ENCODE peak calls at places on chromosome 11, in nine cellular contexts. Q, F, U, L, S, I, W, A and D are unnamed samples.

GRCh38 chr11:87780068-87780413 is 395.2 kb downstream of the RAB38 start:
- DNase-seq in S (no peak), A (no peak), L (no peak), U (no peak), Q (no peak), F (no peak), I (no peak), W (no peak), D (no peak)

GRCh38 chr11:30422828-30423648 is 100.1 kb downstream of the ARL14EP start:
- DNase-seq in A (no peak), Q (no peak), I (no peak), L (no peak), U (no peak), F (no peak), W (no peak), S (no peak), D (no peak)

GRCh38 chr11:44065161-44065571 is 904 bp upstream of the ACCS start:
- DNase-seq in W (no peak), U (no peak), F (no peak), S (no peak), Q (no peak), L (no peak), A (no peak), I (no peak), D (no peak)

GRCh38 chr11:6298605-6299004 is 21.7 kb downstream of the CAVIN3 start:
- DNase-seq in L (peak; percentile 38), A (no peak), W (peak; percentile 12), I (no peak), F (no peak), S (no peak), Q (peak; percentile 44), U (no peak), D (no peak)

GRCh38 chr11:70432580-70432979 is 34.3 kb downstream of the CTTN start:
- DNase-seq in U (no peak), I (no peak), S (no peak), A (no peak), L (no peak), F (no peak), W (no peak), Q (no peak), D (no peak)

GRCh38 chr11:125036933-125037332 is 26.2 kb upstream of the SLC37A2 start:
- DNase-seq in S (no peak), I (no peak), Q (no peak), L (peak; percentile 90), F (no peak), U (no peak), W (peak; percentile 98), A (no peak), D (no peak)

GRCh38 chr11:12198261-12198925 is 88.0 kb downstream of the MICAL2 start:
- DNase-seq in F (no peak), W (no peak), S (no peak), I (no peak), L (no peak), A (no peak), Q (no peak), U (no peak), D (no peak)

GRCh38 chr11:102955624-102956023 is at the start of gene MMP13:
- DNase-seq in L (peak; percentile 79), A (no peak), Q (no peak), I (no peak), F (no peak), S (no peak), W (no peak), U (no peak), D (no peak)

GRCh38 chr11:17564687-17565042 is 17.6 kb downstream of the OTOG start:
- DNase-seq in L (no peak), F (no peak), A (no peak), I (no peak), S (no peak), U (no peak), Q (no peak), W (no peak), D (no peak)

GRCh38 chr11:60971520-60971919 is at the start of gene CD6:
- DNase-seq in F (no peak), S (peak; percentile 61), L (no peak), A (no peak), U (peak; percentile 69), W (no peak), Q (no peak), I (peak; percentile 18), D (no peak)

GRCh38 chr11:40797981-40798380 is 661.5 kb downstream of the LRRC4C start:
- DNase-seq in I (no peak), A (no peak), S (no peak), U (no peak), W (no peak), Q (no peak), L (peak; percentile 13), F (no peak), D (no peak)

GRCh38 chr11:120031612-120032600 is 106.0 kb downstream of the TRIM29 start:
- DNase-seq in W (no peak), F (peak; percentile 32), L (no peak), A (no peak), U (no peak), I (no peak), Q (no peak), S (no peak), D (no peak)

GRCh38 chr11:122491486-122491885 is 164.0 kb upstream of the UBASH3B start:
- DNase-seq in W (peak; percentile 63), L (peak; percentile 90), I (no peak), U (no peak), S (no peak), F (no peak), A (no peak), Q (no peak), D (no peak)

GRCh38 chr11:118206612-118207031 is 18.2 kb downstream of the JAML start:
- DNase-seq in W (no peak), L (no peak), Q (peak; percentile 14), S (no peak), U (no peak), A (no peak), I (no peak), F (no peak), D (no peak)

GRCh38 chr11:2120359-2121100 is 18.7 kb downstream of the IGF2 start:
- DNase-seq in W (no peak), Q (no peak), S (no peak), I (no peak), U (no peak), L (no peak), A (no peak), F (no peak), D (no peak)

GRCh38 chr11:11288972-11289616 is 64.0 kb downstream of the CSNK2A3 start:
- DNase-seq in F (no peak), Q (no peak), L (no peak), I (no peak), U (no peak), S (no peak), W (no peak), A (no peak), D (no peak)

GRCh38 chr11:34427171-34427805 is 11.4 kb upstream of the CAT start:
- DNase-seq in U (no peak), I (peak; percentile 30), A (no peak), F (no peak), W (peak; percentile 96), L (peak; percentile 87), Q (no peak), S (no peak), D (no peak)

GRCh38 chr11:65870706-65871681 is 1.6 kb downstream of the EFEMP2 start:
- DNase-seq in U (no peak), S (no peak), W (no peak), F (no peak), A (no peak), Q (peak; percentile 72), I (peak; percentile 57), L (no peak), D (no peak)

GRCh38 chr11:39664023-39664422 is 1795.4 kb downstream of the LRRC4C start:
- DNase-seq in A (no peak), Q (no peak), U (no peak), W (no peak), S (no peak), F (no peak), I (no peak), L (no peak), D (no peak)

GRCh38 chr11:73478737-73479347 is 102.6 kb downstream of the RELT start:
- DNase-seq in W (peak; percentile 56), L (peak; percentile 60), A (no peak), U (no peak), F (no peak), S (no peak), I (no peak), Q (no peak), D (no peak)

GRCh38 chr11:13098890-13099289 is 89.8 kb downstream of the RASSF10 start:
- DNase-seq in I (no peak), L (peak; percentile 70), F (no peak), W (no peak), A (no peak), Q (no peak), U (no peak), S (no peak), D (no peak)

GRCh38 chr11:66371627-66372415 is at the start of gene SLC29A2:
- DNase-seq in A (peak; percentile 77), S (no peak), L (peak; percentile 49), W (no peak), F (peak; percentile 48), I (no peak), U (peak; percentile 60), Q (peak; percentile 73), D (no peak)

GRCh38 chr11:44659641-44660040 is 67.1 kb upstream of the TSPAN18 start:
- DNase-seq in W (no peak), U (no peak), S (no peak), Q (peak; percentile 76), A (no peak), F (no peak), L (no peak), I (no peak), D (no peak)

GRCh38 chr11:83051760-83052671 is 19.7 kb downstream of the RAB30 start:
- DNase-seq in U (no peak), Q (peak; percentile 48), W (peak; percentile 98), S (no peak), I (no peak), F (peak; percentile 18), L (peak; percentile 98), A (no peak), D (no peak)

GRCh38 chr11:57646221-57646620 is 3.5 kb downstream of the YPEL4 start:
- DNase-seq in I (no peak), Q (no peak), S (no peak), F (no peak), A (no peak), U (no peak), L (no peak), W (no peak), D (no peak)

GRCh38 chr11:66268953-66269906 is 791 bp downstream of the RAB1B start:
- DNase-seq in W (peak; percentile 34), A (no peak), U (no peak), Q (no peak), I (peak; percentile 37), L (no peak), F (no peak), S (no peak), D (no peak)

GRCh38 chr11:92180664-92181251 is 43.9 kb upstream of the FAT3 start:
- DNase-seq in F (no peak), Q (no peak), L (peak; percentile 53), A (no peak), W (peak; percentile 62), S (no peak), U (no peak), I (no peak), D (no peak)

GRCh38 chr11:7522546-7522945 is 8.7 kb downstream of the PPFIBP2 start:
- DNase-seq in F (no peak), L (no peak), A (no peak), W (no peak), Q (no peak), I (no peak), S (no peak), U (no peak), D (no peak)

GRCh38 chr11:47393163-47394049 is 15.0 kb upstream of the SLC39A13 start:
- DNase-seq in W (peak; percentile 64), U (no peak), A (no peak), L (no peak), F (no peak), Q (peak; percentile 47), I (peak; percentile 57), S (no peak), D (peak; percentile 73)

GRCh38 chr11:120929664-120930154 is 94.2 kb upstream of the TBCEL start:
- DNase-seq in U (no peak), A (peak; percentile 17), S (no peak), W (peak; percentile 38), L (peak; percentile 25), F (peak; percentile 15), Q (peak; percentile 23), I (peak; percentile 12), D (no peak)

GRCh38 chr11:3855808-3856491 is 486 bp downstream of the STIM1 start:
- DNase-seq in F (no peak), A (no peak), S (no peak), Q (peak; percentile 56), U (no peak), L (no peak), W (no peak), I (no peak), D (peak; percentile 61)